ENCODE peak calls at places on chromosomes 6 and 20, in six cellular contexts. G is Panc1, L is psoas muscle, Q is ovary, A is tibial artery, V is MM.1S. E is an unnamed sample.
A peak's percentile ranks its signal among the peaks of the same experiment; 100 is the strongest.

GRCh38 chr20:61724376-61724775 is 341.3 kb downstream of the TAF4 start:
- DNase-seq in G (no peak), L (no peak), Q (no peak), A (no peak), V (no peak), E (no peak)

GRCh38 chr6:112348891-112349736 is 2.0 kb downstream of the RFPL4B start:
- DNase-seq in G (no peak), L (no peak), Q (no peak), A (no peak), V (no peak), E (no peak)

GRCh38 chr6:24927234-24927955 is 8.4 kb downstream of the RIPOR2 start:
- DNase-seq in G (no peak), L (no peak), Q (no peak), A (no peak), V (no peak), E (no peak)

GRCh38 chr6:43262000-43262779 is 18.9 kb downstream of the TTBK1 start:
- DNase-seq in G (no peak), L (peak; percentile 24), Q (no peak), A (no peak), V (no peak), E (no peak)

GRCh38 chr6:1757133-1757532 is 147.4 kb downstream of the FOXC1 start:
- DNase-seq in G (no peak), L (no peak), Q (no peak), A (no peak), V (no peak), E (no peak)

GRCh38 chr6:167968091-167968490 is 29.4 kb upstream of the KIF25 start:
- DNase-seq in G (no peak), L (no peak), Q (no peak), A (no peak), V (no peak), E (no peak)

GRCh38 chr6:152572395-152573061 is 64.6 kb downstream of the SYNE1 start:
- DNase-seq in G (no peak), L (no peak), Q (no peak), A (no peak), V (no peak), E (no peak)

GRCh38 chr20:40942015-40942414 is 86.6 kb upstream of the TOP1 start:
- DNase-seq in G (no peak), L (no peak), Q (no peak), A (no peak), V (no peak), E (no peak)

GRCh38 chr6:149904661-149905370 is 6.9 kb upstream of the RAET1E start:
- DNase-seq in G (no peak), L (peak; percentile 74), Q (no peak), A (no peak), V (no peak), E (no peak)

GRCh38 chr6:170200458-170200891 is 90.4 kb downstream of the DLL1 start:
- DNase-seq in G (no peak), L (no peak), Q (no peak), A (no peak), V (no peak), E (no peak)

GRCh38 chr6:124260337-124260736 is 456.7 kb downstream of the NKAIN2 start:
- DNase-seq in G (no peak), L (no peak), Q (no peak), A (no peak), V (no peak), E (no peak)

GRCh38 chr6:165799736-165800135 is 136.7 kb upstream of the PDE10A start:
- DNase-seq in G (no peak), L (peak; percentile 59), Q (no peak), A (no peak), V (no peak), E (no peak)

GRCh38 chr6:20542927-20543602 is 8.8 kb downstream of the CDKAL1 start:
- DNase-seq in G (peak; percentile 77), L (no peak), Q (no peak), A (no peak), V (peak; percentile 87), E (peak; percentile 43)

DNA sequence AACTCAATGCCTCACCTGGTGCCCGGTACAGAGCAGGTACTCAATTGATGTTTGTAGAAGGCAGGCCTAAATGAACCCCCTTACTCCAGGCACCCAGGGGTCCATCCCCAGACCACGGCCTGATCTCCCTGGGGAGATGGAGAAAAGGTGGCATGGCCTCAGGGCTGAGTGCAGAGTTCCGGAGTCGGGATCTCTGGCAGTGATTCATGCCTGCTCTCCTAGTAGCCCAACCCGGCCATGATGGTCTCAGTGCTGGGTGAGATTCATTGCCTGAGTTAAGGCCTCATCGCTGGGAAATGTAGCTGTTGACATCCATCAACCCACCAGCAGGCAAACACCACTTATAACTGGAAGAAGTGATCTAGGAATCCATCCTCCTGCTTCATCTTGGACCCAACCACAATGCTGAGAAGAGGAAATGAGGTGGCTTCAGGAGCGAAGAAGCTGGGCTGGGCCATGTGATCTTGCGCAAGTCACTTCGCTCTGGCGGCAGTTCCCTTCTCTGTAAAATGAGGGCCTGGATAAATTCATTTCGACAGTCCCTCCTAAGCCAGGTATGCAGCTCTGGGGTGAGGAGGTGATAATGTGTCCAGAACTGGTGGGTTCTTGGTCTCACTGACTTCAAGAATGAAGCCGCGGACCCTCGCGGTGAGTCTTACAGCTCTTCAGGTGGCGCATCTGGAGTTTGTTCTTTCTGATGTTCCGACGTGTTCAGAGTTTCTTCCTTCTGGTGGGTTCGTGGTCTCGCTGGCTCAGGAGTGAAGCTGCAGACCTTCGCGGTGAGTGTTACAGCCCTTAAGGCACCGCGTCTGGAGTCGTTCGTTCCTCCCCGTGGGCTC is 24.7 kb downstream of the ETV7 start:
- DNase-seq in G (no peak), L (no peak), Q (no peak), A (no peak), V (no peak), E (no peak)
- H3K4me3 ChIP-seq in G (no peak overlapping the region), L (no peak overlapping the region), Q (no peak overlapping the region), A (no peak overlapping the region), V (no peak overlapping the region), E (no peak overlapping the region)

GRCh38 chr6:63353282-63353630 is 33.5 kb upstream of the LGSN start:
- DNase-seq in G (no peak), L (no peak), Q (no peak), A (no peak), V (no peak), E (no peak)

GRCh38 chr6:63349401-63349800 is 29.6 kb upstream of the LGSN start:
- DNase-seq in G (no peak), L (no peak), Q (no peak), A (no peak), V (no peak), E (no peak)

GRCh38 chr6:63351995-63352586 is 32.3 kb upstream of the LGSN start:
- DNase-seq in G (peak; percentile 41), L (no peak), Q (no peak), A (no peak), V (peak; percentile 31), E (peak; percentile 10)

GRCh38 chr6:63355632-63356031 is 35.8 kb upstream of the LGSN start:
- DNase-seq in G (no peak), L (no peak), Q (no peak), A (no peak), V (no peak), E (no peak)

GRCh38 chr6:63352587-63353281 is 33.0 kb upstream of the LGSN start:
- DNase-seq in G (no peak), L (no peak), Q (peak; percentile 28), A (no peak), V (peak; percentile 69), E (peak; percentile 15)
- H3K27ac ChIP-seq in G (no peak overlapping the region), L (peak overlapping the region; percentile 10), Q (no peak overlapping the region), A (no peak overlapping the region), V (no peak overlapping the region), E (no peak overlapping the region)

GRCh38 chr20:56983813-56984212 is 282.6 kb downstream of the BMP7 start:
- DNase-seq in G (no peak), L (no peak), Q (no peak), A (no peak), V (no peak), E (no peak)
- H3K4me3 ChIP-seq in G (no peak overlapping the region), L (no peak overlapping the region), Q (no peak overlapping the region), A (no peak overlapping the region), V (no peak overlapping the region), E (no peak overlapping the region)

GRCh38 chr6:34147906-34148701 is 2.2 kb upstream of the GRM4 start:
- DNase-seq in G (no peak), L (no peak), Q (no peak), A (no peak), V (no peak), E (no peak)
- H3K27ac ChIP-seq in G (no peak overlapping the region), L (no peak overlapping the region), Q (no peak overlapping the region), A (no peak overlapping the region), V (no peak overlapping the region), E (no peak overlapping the region)

DNA sequence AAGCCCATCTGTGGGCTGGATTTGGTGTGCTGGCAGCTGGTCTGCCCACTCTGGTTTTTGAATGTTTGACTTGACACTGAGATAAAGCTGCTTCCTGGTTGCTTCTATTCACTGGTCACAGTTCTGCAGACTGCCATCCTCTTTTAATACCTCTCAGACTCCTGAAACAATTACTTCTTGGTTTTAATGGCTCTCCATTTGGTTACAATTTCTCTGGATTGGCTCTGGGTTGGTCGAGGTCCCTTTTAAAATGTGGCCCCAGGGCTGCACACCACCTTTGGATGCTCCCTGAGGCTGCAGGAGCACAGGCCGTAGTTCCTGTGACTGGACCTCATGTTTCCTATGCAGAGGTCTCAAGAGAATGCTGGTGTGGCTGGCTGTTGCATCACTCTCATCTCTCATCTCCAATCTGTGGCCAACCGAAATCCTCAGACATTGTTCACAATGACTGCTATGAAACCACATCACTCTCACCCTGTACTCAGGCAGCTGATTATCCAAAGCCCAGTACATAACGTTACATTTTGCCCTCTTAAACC is 98.5 kb downstream of the INSM1 start:
- DNase-seq in G (no peak), L (no peak), Q (no peak), A (no peak), V (peak; percentile 50), E (no peak)
- H3K4me3 ChIP-seq in G (no peak overlapping the region), L (no peak overlapping the region), Q (no peak overlapping the region), A (no peak overlapping the region), V (no peak overlapping the region), E (no peak overlapping the region)